ENCODE peak calls at places on chromosomes 4 and X, in four cellular contexts. E is GM04503, R is anterior cingulate cortex, M is T-helper 17 cell. N is an unnamed sample.

GRCh38 chr4:1910643-1911042 is 39.5 kb downstream of the NSD2 start:
- DNase-seq in E (peak), R (peak), M (no peak), N (peak)

GRCh38 chrX:45428816-45429215 is 228.1 kb upstream of the DIPK2B start:
- DNase-seq in E (no peak), R (no peak), M (no peak), N (no peak)

GRCh38 chrX:111507931-111508330 is 3.5 kb upstream of the SERTM2 start:
- DNase-seq in E (no peak), R (no peak), M (no peak), N (no peak)

GRCh38 chrX:46791927-46792825 is 33.3 kb upstream of the SLC9A7 start:
- DNase-seq in E (peak), R (no peak), M (no peak), N (peak)

GRCh38 chr4:145938618-145939177 is at the start of gene ZNF827:
- DNase-seq in E (peak), R (peak), M (peak), N (no peak)

GRCh38 chrX:111244238-111244750 is 26.0 kb downstream of the CAPN6 start:
- DNase-seq in E (no peak), R (no peak), M (no peak), N (no peak)

GRCh38 chr4:176198316-176198903 is 3.0 kb upstream of the SPATA4 start:
- DNase-seq in E (no peak), R (no peak), M (no peak), N (no peak)

GRCh38 chrX:77668391-77669237 is 117.4 kb downstream of the ATRX start:
- DNase-seq in E (peak), R (no peak), M (no peak), N (peak)

GRCh38 chr4:3408793-3409330 is 32.9 kb upstream of the HGFAC start:
- DNase-seq in E (no peak), R (no peak), M (no peak), N (no peak)

GRCh38 chr4:186881521-186882220 is 158.0 kb upstream of the FAT1 start:
- DNase-seq in E (peak), R (no peak), M (no peak), N (peak)

GRCh38 chr4:105112274-105112673 is 34.4 kb upstream of the TET2 start:
- DNase-seq in E (no peak), R (no peak), M (no peak), N (no peak)

GRCh38 chr4:13542577-13543042 is 1.7 kb downstream of the NKX3-2 start:
- DNase-seq in E (no peak), R (no peak), M (no peak), N (no peak)

GRCh38 chr4:86586160-86586572 is 7.9 kb upstream of the PTPN13 start:
- DNase-seq in E (no peak), R (no peak), M (no peak), N (no peak)

GRCh38 chrX:153738056-153738605 is 13.5 kb downstream of the ABCD1 start:
- DNase-seq in E (no peak), R (no peak), M (no peak), N (no peak)

GRCh38 chr4:17232575-17233253 is 279.2 kb downstream of the QDPR start:
- DNase-seq in E (peak), R (no peak), M (no peak), N (no peak)

GRCh38 chr4:24885342-24885741 is 27.5 kb downstream of the CCDC149 start:
- DNase-seq in E (no peak), R (peak), M (no peak), N (no peak)

GRCh38 chr4:149987777-149988410 is 90.4 kb upstream of the DCLK2 start:
- DNase-seq in E (no peak), R (no peak), M (no peak), N (no peak)

GRCh38 chr4:110959041-110959643 is 336.3 kb upstream of the PITX2 start:
- DNase-seq in E (no peak), R (no peak), M (no peak), N (peak)

GRCh38 chr4:123200417-123200945 is 196.1 kb upstream of the SPRY1 start:
- DNase-seq in E (no peak), R (no peak), M (no peak), N (no peak)

GRCh38 chr4:92305148-92305877 is 1.5 kb downstream of the GRID2 start:
- DNase-seq in E (no peak), R (peak), M (no peak), N (no peak)

GRCh38 chrX:49171752-49172279 is at the start of gene PLP2:
- DNase-seq in E (no peak), R (no peak), M (peak), N (no peak)

GRCh38 chr4:124910327-124910726 is 197.8 kb upstream of the ANKRD50 start:
- DNase-seq in E (no peak), R (no peak), M (no peak), N (no peak)

GRCh38 chr4:105472871-105473339 is 957 bp downstream of the PPA2 start:
- DNase-seq in E (no peak), R (no peak), M (peak), N (no peak)

GRCh38 chr4:13546855-13547562 is 2.7 kb upstream of the NKX3-2 start:
- DNase-seq in E (no peak), R (no peak), M (no peak), N (no peak)

GRCh38 chr4:92406488-92406887 is 102.7 kb downstream of the GRID2 start:
- DNase-seq in E (no peak), R (no peak), M (no peak), N (no peak)

GRCh38 chr4:176229645-176230044 is 34.3 kb upstream of the SPATA4 start:
- DNase-seq in E (no peak), R (no peak), M (no peak), N (no peak)

GRCh38 chr4:73707269-73707875 is 33.0 kb upstream of the CXCL8 start:
- DNase-seq in E (no peak), R (no peak), M (no peak), N (no peak)

GRCh38 chr4:177250056-177250696 is 59.5 kb upstream of the NEIL3 start:
- DNase-seq in E (no peak), R (peak), M (peak), N (no peak)

GRCh38 chr4:140150636-140150885 is 3.4 kb downstream of the MAML3 start:
- DNase-seq in E (no peak), R (no peak), M (no peak), N (no peak)

GRCh38 chr4:121428721-121429120 is 47.9 kb upstream of the QRFPR start:
- DNase-seq in E (no peak), R (no peak), M (no peak), N (peak)

GRCh38 chrX:65697173-65697572 is 29.7 kb downstream of the MSN start:
- DNase-seq in E (no peak), R (no peak), M (no peak), N (peak)

GRCh38 chr4:64897683-64898082 is 488.4 kb upstream of the TECRL start:
- DNase-seq in E (no peak), R (no peak), M (no peak), N (no peak)

GRCh38 chrX:96386981-96387380 is 297.7 kb upstream of the DIAPH2 start:
- DNase-seq in E (no peak), R (no peak), M (no peak), N (no peak)

GRCh38 chr4:23945521-23946017 is 55.7 kb upstream of the PPARGC1A start:
- DNase-seq in E (no peak), R (no peak), M (no peak), N (peak)

GRCh38 chrX:17081535-17081934 is 135.1 kb downstream of the REPS2 start:
- DNase-seq in E (no peak), R (peak), M (no peak), N (no peak)

GRCh38 chr4:180434131-180434895 is 1808.9 kb upstream of the TENM3 start:
- DNase-seq in E (no peak), R (no peak), M (no peak), N (no peak)